ENCODE peak calls at places on chromosomes 4 and X, in eight cellular contexts. One of them, this sample, is unnamed.

GRCh38 chr4:120685756-120686278 is 236.7 kb downstream of the PRDM5 start:
- DNase-seq in GM23248: peak
- DNase-seq in mammary epithelial cell: no peak
- DNase-seq in neural progenitor cell: no peak
- DNase-seq in kidney: no peak
- DNase-seq in GM12878: no peak
- DNase-seq in fibroblast of lung: no peak
- DNase-seq in colonic mucosa: no peak
- DNase-seq in this sample: no peak

GRCh38 chr4:73127839-73128448 is 58.4 kb upstream of the COX18 start:
- DNase-seq in colonic mucosa: no peak
- DNase-seq in GM23248: peak
- DNase-seq in GM12878: no peak
- DNase-seq in neural progenitor cell: peak
- DNase-seq in fibroblast of lung: peak
- DNase-seq in mammary epithelial cell: no peak
- DNase-seq in kidney: no peak
- DNase-seq in this sample: peak

GRCh38 chr4:141028024-141028529 is 105.2 kb downstream of the RNF150 start:
- DNase-seq in neural progenitor cell: no peak
- DNase-seq in colonic mucosa: no peak
- DNase-seq in GM12878: no peak
- DNase-seq in kidney: no peak
- DNase-seq in mammary epithelial cell: peak
- DNase-seq in fibroblast of lung: peak
- DNase-seq in GM23248: peak
- DNase-seq in this sample: no peak

GRCh38 chr4:39255266-39255665 is 72.9 kb downstream of the WDR19 start:
- DNase-seq in GM23248: peak
- DNase-seq in GM12878: no peak
- DNase-seq in neural progenitor cell: peak
- DNase-seq in fibroblast of lung: peak
- DNase-seq in mammary epithelial cell: peak
- DNase-seq in colonic mucosa: no peak
- DNase-seq in kidney: no peak
- DNase-seq in this sample: no peak

GRCh38 chr4:168841682-168842019 is 168.4 kb downstream of the CBR4 start:
- DNase-seq in fibroblast of lung: no peak
- DNase-seq in GM12878: no peak
- DNase-seq in kidney: no peak
- DNase-seq in neural progenitor cell: no peak
- DNase-seq in GM23248: no peak
- DNase-seq in colonic mucosa: no peak
- DNase-seq in mammary epithelial cell: no peak
- DNase-seq in this sample: no peak

GRCh38 chrX:78029663-78030062 is 60.2 kb upstream of the PGAM4 start:
- DNase-seq in fibroblast of lung: peak
- DNase-seq in colonic mucosa: peak
- DNase-seq in neural progenitor cell: peak
- DNase-seq in GM12878: no peak
- DNase-seq in mammary epithelial cell: peak
- DNase-seq in GM23248: peak
- DNase-seq in kidney: no peak
- DNase-seq in this sample: peak

GRCh38 chrX:37076983-37077382 is 68.8 kb downstream of the FAM47C start:
- DNase-seq in fibroblast of lung: no peak
- DNase-seq in neural progenitor cell: no peak
- DNase-seq in GM12878: no peak
- DNase-seq in mammary epithelial cell: no peak
- DNase-seq in GM23248: no peak
- DNase-seq in colonic mucosa: no peak
- DNase-seq in kidney: no peak
- DNase-seq in this sample: no peak

GRCh38 chrX:19225906-19226305 is 103.6 kb upstream of the ADGRG2 start:
- DNase-seq in colonic mucosa: no peak
- DNase-seq in GM23248: no peak
- DNase-seq in neural progenitor cell: peak
- DNase-seq in mammary epithelial cell: no peak
- DNase-seq in GM12878: no peak
- DNase-seq in kidney: no peak
- DNase-seq in fibroblast of lung: peak
- DNase-seq in this sample: peak

GRCh38 chr4:82419451-82419850 is 10.8 kb downstream of the HNRNPDL start:
- DNase-seq in neural progenitor cell: no peak
- DNase-seq in fibroblast of lung: no peak
- DNase-seq in mammary epithelial cell: no peak
- DNase-seq in GM23248: no peak
- DNase-seq in kidney: no peak
- DNase-seq in colonic mucosa: no peak
- DNase-seq in GM12878: no peak
- DNase-seq in this sample: no peak

GRCh38 chr4:41323706-41324105 is 67.0 kb downstream of the UCHL1 start:
- DNase-seq in kidney: no peak
- DNase-seq in fibroblast of lung: no peak
- DNase-seq in colonic mucosa: no peak
- DNase-seq in neural progenitor cell: no peak
- DNase-seq in mammary epithelial cell: no peak
- DNase-seq in GM23248: no peak
- DNase-seq in GM12878: no peak
- DNase-seq in this sample: no peak

GRCh38 chr4:8545439-8545765 is 34.8 kb upstream of the GPR78 start:
- DNase-seq in GM12878: no peak
- DNase-seq in mammary epithelial cell: no peak
- DNase-seq in neural progenitor cell: no peak
- DNase-seq in GM23248: no peak
- DNase-seq in colonic mucosa: no peak
- DNase-seq in fibroblast of lung: no peak
- DNase-seq in kidney: no peak
- DNase-seq in this sample: no peak

GRCh38 chr4:174292473-174292872 is 8.8 kb downstream of the CEP44 start:
- DNase-seq in kidney: no peak
- DNase-seq in fibroblast of lung: no peak
- DNase-seq in mammary epithelial cell: no peak
- DNase-seq in GM23248: peak
- DNase-seq in GM12878: no peak
- DNase-seq in colonic mucosa: no peak
- DNase-seq in neural progenitor cell: no peak
- DNase-seq in this sample: no peak

GRCh38 chrX:154056739-154057367 is 37.2 kb upstream of the IRAK1 start:
- DNase-seq in neural progenitor cell: no peak
- DNase-seq in GM23248: peak
- DNase-seq in fibroblast of lung: no peak
- DNase-seq in colonic mucosa: no peak
- DNase-seq in GM12878: no peak
- DNase-seq in kidney: peak
- DNase-seq in mammary epithelial cell: peak
- DNase-seq in this sample: no peak

GRCh38 chrX:32530802-32531403 is 680.4 kb downstream of the DMD start:
- DNase-seq in kidney: no peak
- DNase-seq in GM12878: no peak
- DNase-seq in GM23248: peak
- DNase-seq in neural progenitor cell: peak
- DNase-seq in colonic mucosa: peak
- DNase-seq in mammary epithelial cell: peak
- DNase-seq in fibroblast of lung: peak
- DNase-seq in this sample: peak

GRCh38 chr4:156663663-156664062 is 307.9 kb downstream of the PDGFC start:
- DNase-seq in fibroblast of lung: no peak
- DNase-seq in mammary epithelial cell: no peak
- DNase-seq in GM23248: no peak
- DNase-seq in GM12878: no peak
- DNase-seq in neural progenitor cell: peak
- DNase-seq in kidney: no peak
- DNase-seq in colonic mucosa: no peak
- DNase-seq in this sample: no peak

GRCh38 chr4:11632015-11632414 is 203.3 kb upstream of the HS3ST1 start:
- DNase-seq in kidney: no peak
- DNase-seq in mammary epithelial cell: peak
- DNase-seq in GM12878: no peak
- DNase-seq in neural progenitor cell: no peak
- DNase-seq in colonic mucosa: no peak
- DNase-seq in GM23248: no peak
- DNase-seq in fibroblast of lung: no peak
- DNase-seq in this sample: no peak

GRCh38 chr4:102438396-102438795 is 62.8 kb upstream of the NFKB1 start:
- DNase-seq in GM23248: peak
- DNase-seq in colonic mucosa: no peak
- DNase-seq in neural progenitor cell: no peak
- DNase-seq in kidney: no peak
- DNase-seq in GM12878: no peak
- DNase-seq in fibroblast of lung: peak
- DNase-seq in mammary epithelial cell: peak
- DNase-seq in this sample: no peak

GRCh38 chr4:110411599-110412011 is 64.3 kb upstream of the ENPEP start:
- DNase-seq in GM23248: no peak
- DNase-seq in GM12878: no peak
- DNase-seq in kidney: no peak
- DNase-seq in neural progenitor cell: peak
- DNase-seq in mammary epithelial cell: no peak
- DNase-seq in colonic mucosa: peak
- DNase-seq in fibroblast of lung: no peak
- DNase-seq in this sample: no peak

GRCh38 chr4:120694973-120695372 is 227.6 kb downstream of the PRDM5 start:
- DNase-seq in mammary epithelial cell: peak
- DNase-seq in GM12878: no peak
- DNase-seq in colonic mucosa: peak
- DNase-seq in kidney: no peak
- DNase-seq in fibroblast of lung: peak
- DNase-seq in neural progenitor cell: no peak
- DNase-seq in GM23248: peak
- DNase-seq in this sample: no peak

GRCh38 chr4:102411416-102411815 is 66.1 kb upstream of the SLC39A8 start:
- DNase-seq in GM23248: peak
- DNase-seq in kidney: no peak
- DNase-seq in colonic mucosa: no peak
- DNase-seq in GM12878: no peak
- DNase-seq in fibroblast of lung: no peak
- DNase-seq in mammary epithelial cell: peak
- DNase-seq in neural progenitor cell: no peak
- DNase-seq in this sample: no peak

GRCh38 chrX:137195296-137195695 is 161.5 kb upstream of the GPR101 start:
- DNase-seq in GM12878: no peak
- DNase-seq in GM23248: no peak
- DNase-seq in kidney: no peak
- DNase-seq in fibroblast of lung: no peak
- DNase-seq in neural progenitor cell: no peak
- DNase-seq in colonic mucosa: no peak
- DNase-seq in mammary epithelial cell: no peak
- DNase-seq in this sample: no peak

GRCh38 chrX:137195991-137196390 is 162.2 kb upstream of the GPR101 start:
- DNase-seq in colonic mucosa: no peak
- DNase-seq in neural progenitor cell: no peak
- DNase-seq in mammary epithelial cell: no peak
- DNase-seq in kidney: no peak
- DNase-seq in GM12878: no peak
- DNase-seq in GM23248: peak
- DNase-seq in fibroblast of lung: peak
- DNase-seq in this sample: no peak

GRCh38 chrX:137198040-137198439 is 164.2 kb upstream of the GPR101 start:
- DNase-seq in kidney: no peak
- DNase-seq in GM23248: no peak
- DNase-seq in fibroblast of lung: no peak
- DNase-seq in mammary epithelial cell: no peak
- DNase-seq in GM12878: no peak
- DNase-seq in neural progenitor cell: no peak
- DNase-seq in colonic mucosa: no peak
- DNase-seq in this sample: no peak

GRCh38 chrX:137194164-137194563 is 160.4 kb upstream of the GPR101 start:
- DNase-seq in GM12878: peak
- DNase-seq in GM23248: peak
- DNase-seq in fibroblast of lung: no peak
- DNase-seq in mammary epithelial cell: peak
- DNase-seq in colonic mucosa: peak
- DNase-seq in kidney: no peak
- DNase-seq in neural progenitor cell: peak
- DNase-seq in this sample: peak
- H3K9ac ChIP-seq in GM12878: no peak
- H3K9ac ChIP-seq in GM23248: no peak
- H3K9ac ChIP-seq in fibroblast of lung: no peak
- H3K9ac ChIP-seq in mammary epithelial cell: no peak
- H3K9ac ChIP-seq in colonic mucosa: no peak
- H3K9ac ChIP-seq in kidney: no peak
- H3K9ac ChIP-seq in neural progenitor cell: no peak
- H3K9ac ChIP-seq in this sample: no peak

GRCh38 chr4:167031534-167032156 is 202.6 kb downstream of the SPOCK3 start:
- DNase-seq in colonic mucosa: no peak
- DNase-seq in fibroblast of lung: peak
- DNase-seq in GM12878: no peak
- DNase-seq in neural progenitor cell: no peak
- DNase-seq in GM23248: no peak
- DNase-seq in kidney: no peak
- DNase-seq in mammary epithelial cell: peak
- DNase-seq in this sample: no peak
- H3K27ac ChIP-seq in colonic mucosa: no peak
- H3K27ac ChIP-seq in fibroblast of lung: no peak
- H3K27ac ChIP-seq in GM12878: no peak
- H3K27ac ChIP-seq in neural progenitor cell: no peak
- H3K27ac ChIP-seq in GM23248: no peak
- H3K27ac ChIP-seq in kidney: no peak
- H3K27ac ChIP-seq in mammary epithelial cell: peak
- H3K27ac ChIP-seq in this sample: no peak

GRCh38 chrX:150573702-150574101 is 5.3 kb downstream of the MTM1 start:
- DNase-seq in GM23248: no peak
- DNase-seq in mammary epithelial cell: no peak
- DNase-seq in fibroblast of lung: no peak
- DNase-seq in neural progenitor cell: no peak
- DNase-seq in colonic mucosa: peak
- DNase-seq in kidney: no peak
- DNase-seq in GM12878: no peak
- DNase-seq in this sample: no peak
- H3K9ac ChIP-seq in GM23248: no peak
- H3K9ac ChIP-seq in mammary epithelial cell: no peak
- H3K9ac ChIP-seq in fibroblast of lung: no peak
- H3K9ac ChIP-seq in neural progenitor cell: no peak
- H3K9ac ChIP-seq in colonic mucosa: peak
- H3K9ac ChIP-seq in kidney: no peak
- H3K9ac ChIP-seq in GM12878: no peak
- H3K9ac ChIP-seq in this sample: no peak

DNA sequence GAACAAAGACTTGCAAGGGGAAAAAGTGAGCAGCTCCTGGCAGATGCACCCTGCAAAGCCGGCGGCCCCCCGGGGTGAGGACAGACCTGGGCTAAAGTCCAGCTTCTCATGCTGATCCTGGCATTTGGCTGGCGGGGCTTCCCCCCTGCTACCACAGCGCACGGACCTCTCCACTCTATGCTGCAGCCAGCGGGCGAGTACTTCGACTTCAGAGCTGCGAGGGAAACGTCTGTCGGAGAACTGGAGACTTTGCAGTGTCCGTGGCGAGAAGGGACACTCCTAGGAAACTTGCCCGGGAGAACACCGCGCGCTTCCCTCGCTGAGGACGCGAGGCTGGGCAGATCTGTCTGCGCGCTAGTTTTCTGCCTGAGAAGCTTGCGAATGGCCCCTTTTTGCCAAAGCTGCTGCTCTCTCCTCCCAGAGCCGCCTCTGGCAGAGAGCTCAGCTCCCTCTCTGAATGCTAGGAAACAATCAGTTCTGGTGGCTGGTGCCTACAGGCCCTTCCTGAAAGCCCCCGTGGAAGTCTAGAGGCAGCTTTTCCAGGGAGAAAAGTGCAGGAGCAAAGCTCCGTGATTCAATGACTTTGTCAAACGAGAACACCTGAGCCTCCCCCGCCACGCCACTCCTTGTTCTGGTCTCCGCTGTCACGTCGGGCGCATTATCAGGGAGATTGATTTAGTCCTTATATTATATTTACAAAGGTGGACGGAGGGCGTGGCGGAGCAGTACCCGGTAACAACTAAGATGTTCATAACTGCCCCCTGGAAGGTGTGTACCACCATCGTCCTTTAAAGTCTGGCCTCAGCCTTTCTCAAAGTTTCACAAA is 284.0 kb downstream of the PACRGL start:
- DNase-seq in GM23248: no peak
- DNase-seq in kidney: peak
- DNase-seq in fibroblast of lung: no peak
- DNase-seq in neural progenitor cell: peak
- DNase-seq in GM12878: no peak
- DNase-seq in colonic mucosa: no peak
- DNase-seq in mammary epithelial cell: no peak
- DNase-seq in this sample: no peak
- H3K27ac ChIP-seq in GM23248: no peak
- H3K27ac ChIP-seq in kidney: no peak
- H3K27ac ChIP-seq in fibroblast of lung: no peak
- H3K27ac ChIP-seq in neural progenitor cell: no peak
- H3K27ac ChIP-seq in GM12878: no peak
- H3K27ac ChIP-seq in colonic mucosa: no peak
- H3K27ac ChIP-seq in mammary epithelial cell: no peak
- H3K27ac ChIP-seq in this sample: no peak